ENCODE peak calls at places on chromosomes 5 and 9, in eight cellular contexts. R is pancreas, T is fibroblast of lung, N is ovary, P is neural progenitor cell, E is upper lobe of left lung, H is RWPE2, V is iPS DF 6.9. A is an unnamed sample. For H3K36me3 and H3K27me3, the result is how much of the 10 kb centered on the place peaks cover.

GRCh38 chr5:97231025-97231636 is 48.1 kb upstream of the RIOK2 start:
- DNase-seq in T (peak), R (peak), N (no peak), H (no peak), V (peak), E (peak), P (peak), A (peak)

GRCh38 chr9:131727184-131727785 is 12.6 kb downstream of the RAPGEF1 start:
- DNase-seq in P (no peak), N (no peak), R (no peak), T (peak), H (no peak), E (peak), V (no peak), A (no peak)

GRCh38 chr5:115842952-115843351 is 1.2 kb downstream of the AP3S1 start:
- DNase-seq in R (no peak), P (no peak), V (no peak), H (no peak), N (no peak), E (no peak), T (no peak), A (no peak)

GRCh38 chr5:120464627-120465280 is 654 bp downstream of the PRR16 start:
- DNase-seq in N (peak), E (peak), R (no peak), H (peak), T (peak), P (peak), V (no peak), A (no peak)

GRCh38 chr5:172412724-172413260 is 41.5 kb downstream of the SH3PXD2B start:
- DNase-seq in N (peak), P (no peak), V (no peak), E (peak), H (no peak), R (peak), T (peak), A (no peak)

GRCh38 chr9:124675261-124676158 is 95.6 kb downstream of the NR6A1 start:
- DNase-seq in V (no peak), E (no peak), N (no peak), P (no peak), R (no peak), T (no peak), H (no peak), A (peak)

GRCh38 chr5:150413176-150413901 is 629 bp upstream of the CD74 start:
- DNase-seq in H (no peak), V (no peak), R (no peak), N (no peak), P (no peak), E (no peak), T (no peak), A (no peak)

GRCh38 chr9:131347376-131348020 is 46.4 kb upstream of the PRRC2B start:
- DNase-seq in N (no peak), H (no peak), P (no peak), V (no peak), E (no peak), R (no peak), T (no peak), A (no peak)

GRCh38 chr5:79255786-79256557 is 20.0 kb downstream of the JMY start:
- DNase-seq in V (no peak), E (no peak), T (peak), H (no peak), P (peak), N (no peak), R (no peak), A (no peak)

GRCh38 chr5:115190388-115190787 is 20.7 kb upstream of the TRIM36 start:
- DNase-seq in R (no peak), T (no peak), V (no peak), H (no peak), N (no peak), P (no peak), E (no peak), A (no peak)

GRCh38 chr5:165495829-165496380 is 1990.5 kb downstream of the MAT2B start:
- DNase-seq in H (no peak), T (peak), P (no peak), R (no peak), V (no peak), E (no peak), N (no peak), A (no peak)

GRCh38 chr9:18347381-18348084 is 126.4 kb upstream of the ADAMTSL1 start:
- DNase-seq in T (no peak), N (no peak), R (no peak), P (no peak), E (no peak), H (no peak), V (no peak), A (no peak)

GRCh38 chr9:112041536-112042243 is 133.4 kb downstream of the SUSD1 start:
- DNase-seq in V (peak), E (no peak), R (peak), H (peak), P (peak), N (no peak), T (peak), A (no peak)

GRCh38 chr9:89679581-89679980 is 74.8 kb downstream of the GADD45G start:
- DNase-seq in E (no peak), H (no peak), P (no peak), R (no peak), T (no peak), V (no peak), N (no peak), A (no peak)

GRCh38 chr9:93576296-93577044 is at the start of gene PHF2:
- DNase-seq in V (no peak), T (no peak), N (peak), R (no peak), H (no peak), P (peak), E (no peak), A (peak)

GRCh38 chr9:128101690-128102089 is 25.8 kb downstream of the PTGES2 start:
- DNase-seq in E (no peak), H (no peak), N (peak), P (no peak), R (no peak), T (no peak), V (no peak), A (no peak)
- H3K36me3 ChIP-seq in E (half or more), H (under half), N (under half), P (under half), R (under half), T (half or more), V (under half), A (half or more)

DNA sequence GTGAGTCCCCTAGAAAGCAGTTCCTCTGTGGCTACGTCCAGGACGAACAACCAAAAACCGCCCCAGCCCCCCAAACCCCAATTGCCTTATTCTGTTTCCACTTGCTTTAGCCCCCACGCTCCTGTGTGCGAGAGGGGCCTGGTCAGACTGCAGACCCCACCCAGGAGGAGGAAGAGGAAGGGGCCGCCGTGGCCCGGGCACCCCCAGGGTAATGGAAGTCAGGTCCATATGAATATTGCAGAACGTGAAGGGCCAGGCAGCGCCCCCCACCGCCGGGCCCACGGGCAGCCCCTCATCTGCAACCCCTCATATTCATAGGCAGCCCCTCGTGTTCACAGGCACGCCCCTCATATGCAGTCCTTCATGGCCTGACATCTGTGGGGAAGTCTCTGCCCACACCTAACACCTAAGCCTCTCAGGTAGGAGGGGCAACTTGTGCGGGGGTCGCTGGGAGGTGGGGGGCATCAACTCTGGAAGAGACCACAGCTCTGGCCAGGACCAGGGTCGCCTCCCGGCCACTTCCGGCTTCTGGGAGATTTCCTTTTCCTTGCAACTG is 37.7 kb upstream of the PLEKHG4B start:
- DNase-seq in E (no peak), H (no peak), P (no peak), N (no peak), T (no peak), V (no peak), R (no peak), A (no peak)
- H3K27me3 ChIP-seq in E (under half), H (half or more), P (under half), N (under half), T (under half), V (under half), R (under half), A (under half)

DNA sequence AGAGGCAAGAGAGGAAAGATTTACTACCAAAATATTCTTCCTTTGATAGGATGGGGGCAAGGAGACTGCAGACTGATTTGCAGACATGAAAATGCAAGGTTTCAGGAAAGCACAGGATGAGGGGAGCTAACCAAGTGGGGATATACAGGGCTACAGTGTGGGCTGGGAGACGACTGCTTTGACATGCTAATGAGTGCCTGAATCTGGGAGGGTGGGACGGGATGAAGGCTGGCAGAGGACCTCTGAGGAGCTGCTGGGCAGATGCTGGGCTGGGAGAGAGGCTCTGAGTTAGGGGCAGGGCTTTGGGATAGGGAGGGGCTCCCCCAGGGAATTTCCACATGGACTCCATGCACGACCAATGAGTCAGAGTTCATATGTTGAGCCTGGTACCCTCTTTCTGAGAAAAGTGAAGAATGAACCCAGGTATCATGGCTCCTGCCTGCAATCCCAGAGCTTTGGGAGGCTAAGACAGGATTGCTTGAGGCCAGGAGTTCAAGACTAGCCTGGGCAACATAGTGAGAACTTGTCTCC is 4.9 kb upstream of the CPLX2 start:
- DNase-seq in N (no peak), E (no peak), R (no peak), H (no peak), P (no peak), V (no peak), T (no peak), A (no peak)
- H3K36me3 ChIP-seq in N (under half), E (under half), R (under half), H (under half), P (under half), V (under half), T (under half), A (under half)

DNA sequence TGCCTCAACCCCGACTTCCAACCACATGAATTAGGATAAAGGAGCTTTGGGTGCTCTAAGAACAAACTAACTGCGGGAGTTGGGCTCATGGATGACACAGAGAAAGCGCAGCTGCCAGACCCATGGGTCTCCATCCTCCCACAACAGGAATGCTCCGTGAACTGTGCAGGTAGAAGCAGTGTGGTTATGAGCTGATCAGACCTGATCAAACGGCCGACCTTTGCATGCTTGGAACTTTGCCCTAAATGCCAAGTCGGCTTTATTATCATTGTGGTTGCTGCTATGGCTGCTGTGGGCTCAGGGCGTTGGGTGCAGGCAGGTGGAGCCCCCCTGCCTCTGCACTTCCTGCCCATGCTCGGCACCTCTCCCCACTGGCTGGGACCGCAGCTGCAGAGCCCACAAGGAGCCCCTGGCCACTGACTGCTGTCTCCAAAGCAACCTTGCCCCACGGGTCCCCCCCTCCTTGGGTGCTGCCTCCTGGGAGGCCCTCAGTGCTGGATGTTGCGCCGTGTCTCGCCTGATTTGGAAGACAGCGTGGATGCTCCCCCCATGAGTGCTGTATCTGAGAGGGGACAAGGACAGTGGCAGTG is 2.6 kb upstream of the SLC6A3 start:
- DNase-seq in N (no peak), T (no peak), H (peak), E (peak), R (no peak), P (no peak), V (no peak), A (no peak)
- H3K27me3 ChIP-seq in N (under half), T (under half), H (half or more), E (under half), R (under half), P (half or more), V (under half), A (under half)

GRCh38 chr5:146130440-146131045 is 25.2 kb upstream of the PLAC8L1 start:
- DNase-seq in E (no peak), H (no peak), N (no peak), V (peak), T (peak), R (no peak), P (peak), A (peak)
- H3K36me3 ChIP-seq in E (under half), H (half or more), N (under half), V (under half), T (under half), R (half or more), P (under half), A (half or more)

DNA sequence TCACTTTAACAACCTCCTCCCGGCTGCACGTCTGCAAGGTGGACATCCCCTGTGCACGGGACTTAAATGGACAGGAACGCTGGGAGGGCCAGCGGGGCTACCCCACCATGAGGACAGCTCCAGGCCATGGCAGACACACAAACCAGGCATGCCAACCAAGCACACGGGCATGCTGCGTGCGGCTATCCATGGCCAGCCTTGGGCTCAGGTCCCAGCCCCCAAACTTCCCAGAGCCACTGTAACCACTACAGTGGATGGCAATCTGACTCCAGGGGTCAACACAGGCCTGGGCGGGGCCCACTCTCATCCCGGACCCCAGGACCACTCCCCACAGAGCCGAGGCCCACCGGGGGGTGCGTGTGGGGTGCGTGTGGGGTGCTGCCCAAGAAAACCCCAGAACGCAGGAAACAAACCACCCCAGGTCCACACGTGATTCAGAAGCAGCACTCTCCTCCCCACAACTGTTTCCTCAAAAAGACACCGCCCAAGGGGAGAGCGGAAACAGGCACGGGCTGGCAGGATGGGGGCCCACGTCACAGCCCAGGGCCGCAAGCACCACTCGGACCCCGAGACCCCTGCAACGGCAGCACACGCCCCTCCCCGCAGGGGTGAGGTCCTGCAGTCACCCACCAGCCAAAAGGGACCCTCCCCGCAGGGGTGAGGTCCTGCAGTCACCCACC is 7.4 kb downstream of the SLC12A7 start:
- DNase-seq in T (no peak), R (no peak), E (no peak), N (no peak), P (no peak), H (no peak), V (no peak), A (peak)
- H3K27me3 ChIP-seq in T (under half), R (under half), E (under half), N (under half), P (under half), H (under half), V (under half), A (under half)

GRCh38 chr9:71762900-71763653 is 5.2 kb downstream of the CEMIP2 start:
- DNase-seq in E (no peak), P (no peak), R (no peak), T (peak), H (no peak), N (no peak), V (no peak), A (no peak)

GRCh38 chr9:71758785-71759184 is 9.5 kb downstream of the CEMIP2 start:
- DNase-seq in N (no peak), H (no peak), E (no peak), P (no peak), T (no peak), V (no peak), R (peak), A (no peak)

GRCh38 chr9:71758277-71758676 is 10.0 kb downstream of the CEMIP2 start:
- DNase-seq in N (no peak), T (no peak), R (peak), E (no peak), H (no peak), V (no peak), P (no peak), A (no peak)

GRCh38 chr9:71761938-71762353 is 6.4 kb downstream of the CEMIP2 start:
- DNase-seq in T (no peak), P (no peak), E (peak), N (no peak), H (no peak), R (no peak), V (no peak), A (peak)

GRCh38 chr9:71760901-71761300 is 7.4 kb downstream of the CEMIP2 start:
- DNase-seq in P (peak), V (no peak), T (no peak), H (no peak), E (no peak), R (no peak), N (no peak), A (no peak)
- H3K36me3 ChIP-seq in P (under half), V (under half), T (under half), H (under half), E (under half), R (under half), N (under half), A (under half)

DNA sequence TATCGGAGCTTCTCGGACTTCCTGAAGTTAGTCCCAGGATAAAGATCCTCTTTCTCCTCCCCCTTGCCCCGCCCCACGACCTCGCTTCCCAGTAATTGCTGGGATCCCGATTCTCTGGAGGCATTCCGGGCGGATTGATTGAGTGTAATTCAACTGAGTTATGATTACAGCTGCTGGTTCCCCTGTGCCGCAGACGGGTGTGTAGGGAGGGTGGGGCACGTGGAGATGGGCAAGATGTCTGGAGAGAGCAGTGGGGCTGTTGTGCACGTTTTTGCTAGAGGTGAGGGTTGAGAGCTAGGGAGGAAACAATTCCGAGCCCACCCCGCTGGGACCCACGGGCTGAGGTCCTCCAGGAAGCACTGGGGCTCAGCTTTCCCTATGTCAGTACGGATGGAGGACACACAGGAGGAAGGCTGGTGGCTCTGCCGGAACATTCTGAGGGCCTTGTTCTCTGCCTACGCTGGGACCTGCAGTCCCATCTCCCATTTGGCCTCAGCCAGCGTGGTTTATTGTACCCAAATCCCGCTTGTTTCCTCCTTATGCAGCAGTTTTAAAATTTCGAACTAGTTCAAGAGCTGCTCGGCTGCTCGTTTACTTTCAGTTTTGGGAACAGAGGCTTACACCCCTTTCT is 2.4 kb upstream of the DMRT2 start:
- DNase-seq in H (no peak), V (no peak), P (no peak), T (peak), N (no peak), R (no peak), E (no peak), A (no peak)
- H3K27me3 ChIP-seq in H (under half), V (half or more), P (under half), T (under half), N (under half), R (under half), E (under half), A (half or more)

GRCh38 chr5:181242031-181242451 is 1.7 kb downstream of the RACK1 start:
- DNase-seq in H (no peak), R (no peak), N (no peak), P (no peak), T (no peak), V (no peak), E (no peak), A (no peak)
- H3K36me3 ChIP-seq in H (half or more), R (under half), N (under half), P (under half), T (under half), V (half or more), E (half or more), A (half or more)

A was measured in CD4-positive, CD25-positive, alpha-beta regulatory T cell.